ENCODE peak calls at places on chromosome X, in five cellular contexts. T is CD4-positive, alpha-beta memory T cell; N is bronchial epithelial cell; H is psoas muscle; C is SJSA1. V is an unnamed sample.

GRCh38 chrX:13029831-13030771 is 14.3 kb downstream of the FAM9C start:
- DNase-seq in N (no peak), H (no peak), T (peak), C (peak), V (no peak)

GRCh38 chrX:110397904-110398303 is 39.3 kb downstream of the RTL9 start:
- DNase-seq in H (no peak), T (no peak), C (no peak), N (no peak), V (no peak)

GRCh38 chrX:18354369-18355329 is at the start of gene SCML2:
- DNase-seq in H (peak), C (peak), T (peak), N (no peak), V (no peak)

GRCh38 chrX:113001836-113002235 is 161.2 kb upstream of the AMOT start:
- DNase-seq in H (no peak), N (peak), T (no peak), C (no peak), V (peak)

GRCh38 chrX:47093248-47093647 is 15.0 kb downstream of the RGN start:
- DNase-seq in N (peak), C (no peak), T (no peak), H (no peak), V (peak)

GRCh38 chrX:16559206-16559619 is 90.7 kb upstream of the S100G start:
- DNase-seq in H (no peak), C (no peak), N (no peak), T (no peak), V (no peak)

GRCh38 chrX:88613338-88613737 is 133.7 kb upstream of the CPXCR1 start:
- DNase-seq in T (no peak), H (no peak), N (no peak), C (no peak), V (no peak)

GRCh38 chrX:75155454-75155829 is 641 bp downstream of the ABCB7 start:
- DNase-seq in T (peak), C (no peak), H (no peak), N (peak), V (no peak)

GRCh38 chrX:140360284-140360683 is 144.6 kb downstream of the SOX3 start:
- DNase-seq in H (no peak), N (peak), C (no peak), T (no peak), V (no peak)

GRCh38 chrX:120144178-120144844 is 14.1 kb upstream of the RHOXF2 start:
- DNase-seq in N (no peak), C (peak), H (no peak), T (no peak), V (no peak)

GRCh38 chrX:3939967-3940610 is 226.6 kb upstream of the PRKX start:
- DNase-seq in C (no peak), N (peak), H (no peak), T (peak), V (peak)

GRCh38 chrX:24264383-24264782 is 49.5 kb downstream of the SUPT20HL2 start:
- DNase-seq in H (no peak), N (peak), C (no peak), T (no peak), V (no peak)

GRCh38 chrX:13092455-13092941 is 48.1 kb upstream of the FAM9C start:
- DNase-seq in C (no peak), H (peak), T (peak), N (no peak), V (peak)

GRCh38 chrX:23902419-23902818 is 5.3 kb downstream of the APOO start:
- DNase-seq in T (peak), N (peak), H (no peak), C (peak), V (no peak)

GRCh38 chrX:132490086-132490419 is 1.2 kb upstream of the MBNL3 start:
- DNase-seq in C (no peak), T (no peak), N (no peak), H (no peak), V (no peak)

GRCh38 chrX:121854614-121854911 is 807.2 kb downstream of the GLUD2 start:
- DNase-seq in N (no peak), H (no peak), C (no peak), T (no peak), V (no peak)

GRCh38 chrX:37995428-37995827 is 10.9 kb upstream of the SYTL5 start:
- DNase-seq in T (no peak), H (no peak), C (no peak), N (no peak), V (no peak)

GRCh38 chrX:63754141-63754859 is 30.7 kb downstream of the ARHGEF9 start:
- DNase-seq in N (peak), C (no peak), T (peak), H (no peak), V (no peak)

GRCh38 chrX:1393871-1394615 is 2.1 kb upstream of the SLC25A6 start:
- DNase-seq in N (no peak), T (no peak), C (no peak), H (peak), V (no peak)
- H3K4me3 ChIP-seq in N (no peak), T (no peak), C (no peak), H (peak), V (no peak)

DNA sequence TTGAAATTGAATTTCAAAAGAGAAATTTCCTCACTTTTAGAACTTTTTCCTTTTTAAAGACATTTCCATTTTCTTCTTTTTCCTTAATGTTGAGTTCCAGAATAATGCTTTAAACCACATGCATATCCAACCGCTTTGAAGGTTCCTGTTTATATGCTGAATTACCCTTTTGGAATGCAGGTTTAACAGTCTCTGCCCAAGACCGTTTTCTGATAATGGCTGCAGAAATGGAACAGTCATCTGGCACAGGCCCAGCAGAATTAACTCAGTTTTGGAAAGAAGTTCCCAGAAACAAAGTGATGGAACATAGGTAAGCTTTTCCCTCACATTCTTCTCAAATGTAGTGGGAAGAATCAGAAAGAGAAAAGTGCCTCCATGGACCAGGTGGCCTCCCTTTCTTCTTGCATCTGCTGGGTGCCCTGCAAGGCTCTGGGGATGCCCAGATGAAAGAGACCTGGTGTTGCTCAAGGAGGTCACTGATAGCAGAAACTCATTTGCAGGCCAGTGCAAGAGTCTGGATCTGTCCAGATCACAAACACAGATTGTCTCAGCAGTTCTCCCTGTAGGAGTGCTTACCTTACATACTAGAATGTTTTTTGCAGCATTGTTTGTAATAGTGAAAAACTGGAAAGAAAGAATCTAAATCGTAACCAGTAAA is 42.9 kb downstream of the MOSPD2 start:
- DNase-seq in C (peak), T (no peak), H (no peak), N (no peak), V (no peak)
- H3K4me3 ChIP-seq in C (no peak), T (no peak), H (no peak), N (no peak), V (no peak)

DNA sequence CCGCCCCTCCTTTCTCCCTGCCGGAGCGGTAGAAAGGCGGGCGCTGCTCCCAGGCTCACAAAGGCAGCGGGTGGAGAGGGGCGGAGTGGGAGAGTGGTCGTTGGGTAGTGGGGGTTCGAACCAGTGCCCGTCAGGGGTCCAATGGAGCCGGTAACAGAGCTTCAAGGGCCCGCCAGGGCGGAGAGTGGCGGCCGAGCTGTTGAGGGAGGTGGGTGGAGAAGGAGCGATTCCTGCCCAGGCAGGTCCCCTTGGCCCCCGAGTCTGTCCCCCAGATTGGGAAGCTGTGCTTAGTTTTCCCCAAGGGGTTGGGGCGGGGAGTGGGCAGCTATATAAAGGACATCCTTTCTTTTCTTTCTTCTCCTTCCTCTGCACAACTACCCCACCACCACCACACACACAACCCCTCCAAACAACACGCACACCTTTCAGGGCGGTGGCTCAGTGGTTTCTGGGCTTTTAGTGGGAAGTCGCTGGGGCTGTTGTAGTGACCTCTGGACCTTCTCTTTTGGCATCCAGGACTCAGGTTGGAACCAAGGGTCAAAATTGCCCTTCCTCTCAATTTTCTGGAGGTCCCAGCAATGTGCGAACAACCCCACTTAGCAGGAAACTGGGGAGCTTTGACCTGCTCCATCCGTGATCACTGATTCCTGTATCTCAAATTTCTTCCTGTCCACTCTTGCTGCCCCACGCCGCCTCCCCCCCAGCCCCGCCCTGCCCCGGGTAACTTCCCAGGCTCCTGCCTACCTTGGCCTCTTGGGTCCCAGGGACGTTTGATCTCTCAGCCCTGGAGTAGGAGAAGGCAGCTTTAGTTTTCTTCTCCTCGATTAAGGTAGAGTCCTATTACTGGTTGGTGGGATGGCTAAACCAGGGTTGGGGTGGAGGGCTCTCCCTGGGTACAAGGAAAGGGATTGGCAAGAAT is 1.9 kb downstream of the EFNB1 start:
- DNase-seq in N (no peak), C (no peak), H (no peak), T (no peak), V (no peak)
- H3K4me3 ChIP-seq in N (peak), C (peak), H (peak), T (no peak), V (no peak)

DNA sequence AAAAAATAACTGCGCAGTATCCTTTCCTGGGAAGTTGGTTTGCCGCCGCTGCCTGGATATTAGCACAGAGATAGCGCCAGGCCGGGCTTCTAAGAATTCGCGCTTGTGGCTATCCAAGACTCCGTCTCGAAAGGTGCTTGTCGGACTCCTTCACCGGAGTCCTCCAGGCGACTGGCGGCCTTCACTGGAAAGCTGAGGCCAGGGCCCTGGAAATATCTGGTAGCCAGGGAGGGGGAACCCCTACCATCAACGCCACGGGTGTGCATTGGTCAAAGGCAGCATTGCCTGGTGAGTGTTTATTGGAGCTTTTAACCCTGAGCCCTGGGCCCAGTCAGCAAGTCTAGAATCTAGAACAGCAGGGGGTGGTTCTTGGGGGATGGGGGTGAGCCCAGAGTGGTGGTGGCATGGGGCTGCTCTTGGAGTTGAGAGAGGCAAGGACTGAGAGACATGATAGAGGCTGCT is 567 bp upstream of the PIM2 start:
- DNase-seq in H (no peak), T (no peak), C (no peak), N (no peak), V (no peak)
- H3K4me3 ChIP-seq in H (peak), T (peak), C (peak), N (peak), V (peak)

V was measured in Jurkat, Clone E6-1.